ENCODE peak calls at places on chromosomes 5 and 9, in seven cellular contexts. L is PC-3; V is SK-N-SH; U is CD8-positive, alpha-beta T cell; C is heart right ventricle; D is transverse colon; Y is gastrocnemius medialis. Z is an unnamed sample.

GRCh38 chr9:136011703-136012496 is 50.7 kb upstream of the UBAC1 start:
- DNase-seq in L (no peak), U (no peak), D (peak; percentile 60), Y (no peak), V (peak; percentile 94), C (peak; percentile 89), Z (peak; percentile 74)

GRCh38 chr5:38072295-38072694 is 186.1 kb upstream of the EGFLAM start:
- DNase-seq in U (no peak), C (no peak), D (no peak), V (no peak), Y (no peak), L (no peak), Z (no peak)

GRCh38 chr9:98765276-98765675 is 31.1 kb downstream of the ANKS6 start:
- DNase-seq in U (no peak), L (no peak), C (no peak), D (no peak), V (no peak), Y (no peak), Z (no peak)

GRCh38 chr5:9301200-9301599 is 244.7 kb downstream of the SEMA5A start:
- DNase-seq in Y (no peak), V (no peak), D (no peak), U (no peak), L (no peak), C (no peak), Z (no peak)

GRCh38 chr5:15026011-15026481 is 154.5 kb upstream of the ANKH start:
- DNase-seq in D (no peak), Y (no peak), L (no peak), U (no peak), V (no peak), C (no peak), Z (no peak)

GRCh38 chr5:173638126-173638525 is 21.7 kb upstream of the BOD1 start:
- DNase-seq in D (no peak), Y (no peak), U (no peak), L (no peak), V (no peak), C (no peak), Z (no peak)

GRCh38 chr5:71740015-71740753 is 21.1 kb downstream of the CARTPT start:
- DNase-seq in D (no peak), Y (no peak), C (no peak), V (no peak), L (no peak), U (no peak), Z (no peak)

GRCh38 chr5:122129332-122129731 is at the start of gene ZNF474:
- DNase-seq in L (peak; percentile 79), C (peak; percentile 56), V (no peak), Y (no peak), U (no peak), D (peak; percentile 20), Z (peak; percentile 74)

GRCh38 chr5:180133060-180133459 is 61.5 kb upstream of the RNF130 start:
- DNase-seq in L (no peak), D (no peak), Y (no peak), C (no peak), U (peak; percentile 34), V (no peak), Z (no peak)

GRCh38 chr5:143738415-143739401 is 73.3 kb upstream of the HMHB1 start:
- DNase-seq in L (no peak), C (no peak), V (no peak), U (no peak), D (no peak), Y (no peak), Z (no peak)

GRCh38 chr9:75088646-75089368 is 493 bp downstream of the OSTF1 start:
- DNase-seq in D (peak; percentile 71), U (no peak), L (peak; percentile 58), Y (peak; percentile 25), V (peak; percentile 58), C (peak; percentile 68), Z (peak; percentile 70)

GRCh38 chr5:73280821-73281746 is 108.1 kb downstream of the TMEM174 start:
- DNase-seq in C (peak; percentile 54), V (peak; percentile 50), U (no peak), L (peak; percentile 74), Y (no peak), D (no peak), Z (no peak)

GRCh38 chr9:42386477-42386876 is 203.0 kb downstream of the SPATA31A6 start:
- DNase-seq in L (no peak), D (no peak), C (no peak), Y (no peak), U (no peak), V (no peak), Z (no peak)

GRCh38 chr5:93355691-93356090 is 225.3 kb downstream of the NR2F1-AS1 start:
- DNase-seq in Y (no peak), C (no peak), U (no peak), L (no peak), D (no peak), V (no peak), Z (no peak)

GRCh38 chr5:171600736-171601265 is 181.4 kb downstream of the FGF18 start:
- DNase-seq in L (no peak), D (no peak), U (no peak), V (no peak), Y (no peak), C (no peak), Z (no peak)

DNA sequence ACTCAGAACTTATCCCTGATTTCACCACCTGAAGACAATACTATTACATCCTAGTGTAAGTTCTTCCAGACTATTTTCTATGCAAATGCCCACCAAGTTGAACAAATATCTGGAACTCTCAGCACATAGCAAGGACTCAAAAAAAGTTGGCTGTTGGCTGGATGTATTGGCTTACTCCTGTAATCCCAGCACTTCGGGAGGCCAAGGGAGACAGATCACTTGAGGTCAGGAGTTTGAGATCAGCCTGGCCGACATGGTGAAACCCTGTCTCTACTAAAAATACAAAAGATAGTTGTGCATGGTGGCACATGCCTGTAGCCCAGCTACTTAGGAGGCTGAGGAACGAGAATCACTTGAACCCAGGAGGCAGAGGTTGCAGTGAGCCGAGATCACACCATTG is 15.0 kb upstream of the VPS13A start:
- DNase-seq in D (no peak), L (no peak), V (no peak), Y (no peak), U (no peak), C (no peak), Z (no peak)
- H3K4me1 ChIP-seq in D (no peaks in the 10 kb centered on the region), L (no peaks in the 10 kb centered on the region), V (no peaks in the 10 kb centered on the region), Y (peaks cover 28% of the 10 kb centered on the region), U (no peaks in the 10 kb centered on the region), C (no peaks in the 10 kb centered on the region), Z (no peaks in the 10 kb centered on the region)

GRCh38 chr9:34456746-34457145 is 1.6 kb downstream of the FAM219A start:
- DNase-seq in Y (no peak), C (no peak), U (no peak), L (no peak), V (no peak), D (no peak), Z (no peak)

GRCh38 chr9:34452568-34452967 is 5.8 kb downstream of the FAM219A start:
- DNase-seq in Y (no peak), U (no peak), D (no peak), L (no peak), C (no peak), V (no peak), Z (no peak)

GRCh38 chr9:34457266-34458012 is 931 bp downstream of the FAM219A start:
- DNase-seq in U (no peak), D (peak; percentile 56), L (peak; percentile 62), V (peak; percentile 81), Y (peak; percentile 60), C (peak; percentile 85), Z (peak; percentile 91)

GRCh38 chr9:34451545-34451944 is 6.8 kb downstream of the FAM219A start:
- DNase-seq in U (no peak), L (no peak), V (no peak), Y (no peak), C (no peak), D (no peak), Z (no peak)

DNA sequence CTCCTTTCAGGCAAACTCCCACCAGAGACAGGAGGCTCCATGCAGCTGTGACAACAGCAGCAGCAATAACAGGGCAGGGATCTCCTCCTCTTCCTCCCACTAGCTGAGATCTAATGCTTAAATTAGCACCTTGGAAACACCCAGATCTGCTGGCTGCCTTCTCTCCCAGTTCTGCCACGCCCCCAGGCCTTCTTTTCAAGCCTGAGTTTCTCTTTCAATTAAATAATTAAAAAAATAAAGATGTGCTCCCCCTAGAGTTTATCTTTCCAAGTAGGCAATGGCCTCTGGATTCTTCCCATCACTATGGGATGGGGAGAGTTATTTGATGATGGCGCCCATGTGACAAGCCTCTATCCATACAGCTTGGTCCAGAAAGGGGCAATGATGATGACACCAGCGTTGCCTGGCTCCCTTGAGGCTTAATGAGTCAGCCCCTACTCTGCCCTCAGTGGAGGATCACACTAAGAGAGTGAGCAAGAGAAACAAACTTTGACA is 3.8 kb downstream of the FAM219A start:
- DNase-seq in U (no peak), C (peak; percentile 64), V (peak; percentile 34), L (peak; percentile 71), Y (no peak), D (no peak), Z (no peak)
- TF ChIP-seq CTCF in U (no peak), C (peak; percentile 41), V (peak; percentile 41), L (no peak), Y (no peak), D (no peak), Z (no peak)

GRCh38 chr9:130844028-130844427 is 9.0 kb downstream of the ABL1 start:
- DNase-seq in Y (no peak), V (no peak), D (no peak), C (no peak), U (no peak), L (no peak), Z (peak; percentile 46)

GRCh38 chr9:130846487-130847305 is 11.6 kb downstream of the ABL1 start:
- DNase-seq in D (no peak), Y (no peak), L (peak; percentile 67), U (no peak), C (no peak), V (peak; percentile 60), Z (peak; percentile 78)

GRCh38 chr9:130843049-130843908 is 8.2 kb downstream of the ABL1 start:
- DNase-seq in D (no peak), U (no peak), C (no peak), L (no peak), Y (no peak), V (no peak), Z (no peak)

GRCh38 chr9:130845901-130846381 is 10.9 kb downstream of the ABL1 start:
- DNase-seq in U (no peak), D (no peak), V (peak; percentile 32), Y (no peak), C (peak; percentile 63), L (peak; percentile 15), Z (no peak)

DNA sequence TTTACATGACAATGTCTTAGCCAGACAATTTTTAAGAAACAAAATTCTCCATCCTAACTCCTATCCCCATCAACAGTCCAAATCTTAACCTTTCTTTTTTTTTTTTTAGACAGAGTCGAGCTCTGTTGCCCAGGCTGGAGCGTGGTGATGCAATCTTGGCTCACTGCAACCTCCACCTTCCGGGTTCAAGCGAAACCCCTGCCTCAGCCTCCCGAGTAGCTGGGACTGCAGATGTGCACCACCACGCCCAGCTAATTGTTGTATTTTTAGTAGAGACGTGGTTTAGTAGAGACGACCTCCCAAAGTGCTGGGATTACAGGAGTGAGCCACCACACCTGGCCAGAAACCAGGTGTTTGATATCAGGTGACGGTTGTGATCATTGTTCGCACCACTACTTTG is 10.2 kb downstream of the ABL1 start:
- DNase-seq in C (no peak), Y (no peak), D (no peak), L (no peak), V (no peak), U (no peak), Z (no peak)
- H3K27ac ChIP-seq in C (peak overlapping the region; percentile 93), Y (peak overlapping the region; percentile 78), D (peak overlapping the region; percentile 97), L (no peak overlapping the region), V (peak overlapping the region; percentile 87), U (no peak overlapping the region), Z (peak overlapping the region; percentile 89)

GRCh38 chr9:93231716-93232115 is 47.8 kb downstream of the WNK2 start:
- DNase-seq in Y (no peak), C (no peak), U (no peak), D (no peak), L (no peak), V (no peak), Z (no peak)
- H3K4me1 ChIP-seq in Y (peaks cover 13% of the 10 kb centered on the region), C (peaks cover 19% of the 10 kb centered on the region), U (peaks cover 4% of the 10 kb centered on the region), D (peaks cover 24% of the 10 kb centered on the region), L (no peaks in the 10 kb centered on the region), V (no peaks in the 10 kb centered on the region), Z (peaks cover 12% of the 10 kb centered on the region)